ENCODE peak calls at places on chromosomes 5 and 9, in four cellular contexts. T is sigmoid colon, V is fibroblast of lung, P is kidney epithelial cell. K is an unnamed sample.

GRCh38 chr9:137129456-137130175 is 9.3 kb upstream of the GRIN1 start:
- DNase-seq in T (peak), V (peak), P (peak), K (peak)

GRCh38 chr9:1871486-1872181 is 143.5 kb upstream of the SMARCA2 start:
- DNase-seq in T (no peak), V (no peak), P (no peak), K (no peak)

GRCh38 chr5:16853511-16853910 is 82.6 kb downstream of the MYO10 start:
- DNase-seq in T (no peak), V (no peak), P (no peak), K (no peak)

GRCh38 chr9:27125030-27125429 is 16.0 kb downstream of the TEK start:
- DNase-seq in T (peak), V (peak), P (peak), K (peak)

GRCh38 chr5:111278824-111279504 is 54.8 kb downstream of the CAMK4 start:
- DNase-seq in T (no peak), V (peak), P (no peak), K (peak)

GRCh38 chr5:124744170-124744911 is 2.1 kb downstream of the ZNF608 start:
- DNase-seq in T (peak), V (peak), P (no peak), K (peak)

GRCh38 chr9:136438548-136438908 is 1.1 kb downstream of the INPP5E start:
- DNase-seq in T (no peak), V (no peak), P (no peak), K (peak)

GRCh38 chr5:112685386-112685785 is 52.3 kb upstream of the APC start:
- DNase-seq in T (no peak), V (no peak), P (no peak), K (no peak)

GRCh38 chr5:115243412-115243811 is 19.3 kb downstream of the PGGT1B start:
- DNase-seq in T (no peak), V (peak), P (no peak), K (peak)

GRCh38 chr9:22241611-22242010 is 205.0 kb upstream of the DMRTA1 start:
- DNase-seq in T (no peak), V (no peak), P (no peak), K (no peak)

GRCh38 chr5:158127536-158127935 is 268.6 kb upstream of the CLINT1 start:
- DNase-seq in T (peak), V (no peak), P (no peak), K (no peak)

GRCh38 chr5:135239461-135240282 is 159.4 kb downstream of the MACROH2A1 start:
- DNase-seq in T (peak), V (peak), P (no peak), K (peak)

GRCh38 chr9:99592834-99593584 is 228.7 kb upstream of the NR4A3 start:
- DNase-seq in T (no peak), V (no peak), P (no peak), K (no peak)

GRCh38 chr5:99441235-99441634 is 512.4 kb upstream of the CHD1 start:
- DNase-seq in T (no peak), V (no peak), P (no peak), K (no peak)

GRCh38 chr9:98047002-98047401 is 9.5 kb upstream of the NANS start:
- DNase-seq in T (no peak), V (no peak), P (no peak), K (no peak)

GRCh38 chr9:137531099-137531765 is 19.0 kb downstream of the PNPLA7 start:
- DNase-seq in T (no peak), V (no peak), P (no peak), K (no peak)

GRCh38 chr5:139188558-139189270 is 9.5 kb downstream of the SIL1 start:
- DNase-seq in T (peak), V (no peak), P (no peak), K (no peak)

GRCh38 chr9:86500667-86501435 is 146.6 kb upstream of the TUT7 start:
- DNase-seq in T (no peak), V (peak), P (peak), K (peak)

GRCh38 chr9:131441441-131441840 is 47.6 kb downstream of the PRRC2B start:
- DNase-seq in T (peak), V (no peak), P (no peak), K (no peak)

DNA sequence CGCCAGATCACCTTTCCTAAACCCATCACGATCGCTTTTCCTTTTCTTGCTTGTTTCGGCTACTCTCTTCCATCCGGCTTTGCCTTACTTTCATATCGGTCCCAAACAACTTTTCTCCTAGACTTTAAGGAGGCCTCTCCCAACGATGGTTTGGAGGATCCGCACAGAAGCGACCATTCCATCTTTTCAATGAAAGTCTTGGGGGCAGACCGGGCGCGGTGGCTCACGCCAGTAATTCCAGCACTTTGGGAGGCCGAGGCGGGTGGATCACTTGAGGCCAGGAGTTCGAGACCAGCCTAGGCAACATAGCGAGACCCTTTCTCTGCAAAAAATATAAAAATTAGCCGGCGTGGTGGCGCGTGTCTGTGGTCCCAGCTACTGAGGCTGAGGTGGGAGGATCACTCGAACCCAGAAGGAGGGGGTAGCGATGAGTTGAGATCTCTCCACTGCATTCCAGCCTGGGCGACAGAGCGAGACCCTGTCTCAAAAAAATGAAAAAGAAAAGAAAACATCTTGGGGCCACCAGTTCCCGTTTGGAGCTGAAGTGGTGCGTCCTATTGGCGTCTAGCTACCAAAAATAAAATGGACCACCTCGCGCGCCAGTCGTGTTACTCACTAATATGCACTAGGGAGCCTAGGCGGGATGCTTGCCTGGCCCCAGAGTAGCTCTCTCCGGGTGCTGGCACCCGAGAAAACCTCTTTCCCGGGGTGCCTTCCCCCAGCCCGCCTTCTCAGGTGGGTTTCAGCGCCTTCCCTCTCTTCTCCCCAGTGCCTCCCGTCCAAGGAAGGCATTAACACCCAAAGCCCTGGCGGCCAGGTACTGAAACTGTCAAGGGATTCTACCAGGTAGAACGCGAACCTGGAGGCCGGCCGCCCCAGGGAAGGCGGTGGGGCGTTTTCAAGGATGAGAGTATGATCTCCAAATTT is 800 bp upstream of the AP3B1 start:
- DNase-seq in T (peak), V (no peak), P (no peak), K (no peak)
- TF ChIP-seq CTCF in T (peak), V (peak), P (peak), K (peak)

GRCh38 chr5:32584651-32585050 is 706 bp upstream of the SUB1 start:
- DNase-seq in T (no peak), V (no peak), P (no peak), K (no peak)
- H3K4me3 ChIP-seq in T (no peak), V (no peak), P (no peak), K (no peak)

GRCh38 chr9:109705515-109705914 is 74.5 kb upstream of the PALM2AKAP2 start:
- DNase-seq in T (no peak), V (peak), P (no peak), K (peak)
- TF ChIP-seq CTCF in T (no peak), V (no peak), P (no peak), K (peak)

GRCh38 chr5:96565843-96566242 is 96.3 kb upstream of the CAST start:
- DNase-seq in T (no peak), V (peak), P (no peak), K (peak)

GRCh38 chr5:96569332-96569731 is 92.8 kb upstream of the CAST start:
- DNase-seq in T (no peak), V (no peak), P (no peak), K (no peak)

GRCh38 chr5:96567188-96567587 is 95.0 kb upstream of the CAST start:
- DNase-seq in T (no peak), V (peak), P (no peak), K (peak)

GRCh38 chr5:96563816-96564215 is 98.4 kb upstream of the CAST start:
- DNase-seq in T (no peak), V (no peak), P (no peak), K (no peak)

DNA sequence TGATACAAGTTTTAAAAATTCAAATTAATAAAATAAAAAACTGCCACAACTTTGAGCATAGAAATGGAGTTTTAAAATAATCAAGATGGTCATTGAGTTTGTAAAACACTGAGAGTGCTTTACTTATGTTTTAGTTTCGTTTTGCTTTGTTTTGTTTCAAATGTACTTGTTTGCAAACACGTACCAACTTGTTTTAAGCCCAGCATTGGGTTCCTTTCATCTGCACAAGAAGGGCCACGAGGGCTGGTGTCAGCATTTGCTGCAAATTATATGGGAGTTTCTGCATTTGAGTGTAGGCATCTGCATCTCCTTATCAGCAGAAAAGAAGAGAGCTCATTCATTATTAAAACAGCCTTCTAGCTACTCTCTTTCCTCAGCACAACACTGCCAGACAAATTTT is 95.4 kb upstream of the CAST start:
- DNase-seq in T (no peak), V (no peak), P (no peak), K (no peak)
- H3K4me3 ChIP-seq in T (no peak), V (peak), P (no peak), K (no peak)